ENCODE peak calls at places on chromosome 3, in six cellular contexts. E is A172, Q is nucleus accumbens, D is aorta, X is AG10803, J is brain pericyte. A is an unnamed sample.

GRCh38 chr3:115146418-115147328 is at the start of gene ZBTB20:
- DNase-seq in E (peak; percentile 71), Q (peak; percentile 31), D (peak; percentile 88), X (peak; percentile 79), J (peak; percentile 39), A (peak; percentile 41)

GRCh38 chr3:114496874-114497273 is 203.0 kb downstream of the TIGIT start:
- DNase-seq in E (no peak), Q (no peak), D (no peak), X (peak; percentile 83), J (no peak), A (no peak)

GRCh38 chr3:129246636-129247035 is 2.8 kb upstream of the COPG1 start:
- DNase-seq in E (no peak), Q (no peak), D (no peak), X (no peak), J (no peak), A (no peak)

GRCh38 chr3:181622365-181622764 is 89.4 kb upstream of the SOX2 start:
- DNase-seq in E (peak; percentile 61), Q (no peak), D (no peak), X (no peak), J (no peak), A (no peak)

GRCh38 chr3:43773273-43774104 is 82.8 kb downstream of the ABHD5 start:
- DNase-seq in E (peak; percentile 38), Q (no peak), D (no peak), X (peak; percentile 58), J (no peak), A (no peak)

GRCh38 chr3:175518459-175518858 is 659.3 kb downstream of the NAALADL2 start:
- DNase-seq in E (no peak), Q (no peak), D (no peak), X (no peak), J (no peak), A (no peak)

GRCh38 chr3:152419748-152420147 is 151.0 kb downstream of the MBNL1 start:
- DNase-seq in E (no peak), Q (no peak), D (no peak), X (no peak), J (no peak), A (no peak)

GRCh38 chr3:146895026-146895749 is 290.0 kb upstream of the PLSCR5 start:
- DNase-seq in E (no peak), Q (no peak), D (no peak), X (peak; percentile 96), J (no peak), A (no peak)

GRCh38 chr3:112973325-112974177 is 1.4 kb downstream of the CD200R1 start:
- DNase-seq in E (no peak), Q (no peak), D (no peak), X (no peak), J (no peak), A (no peak)

GRCh38 chr3:117761992-117762944 is 1052.7 kb downstream of the TUSC7 start:
- DNase-seq in E (no peak), Q (peak; percentile 49), D (peak; percentile 56), X (no peak), J (no peak), A (no peak)

GRCh38 chr3:37905987-37906674 is 44.5 kb downstream of the CTDSPL start:
- DNase-seq in E (peak; percentile 44), Q (no peak), D (no peak), X (peak; percentile 82), J (no peak), A (no peak)

GRCh38 chr3:172591876-172592771 is 68.9 kb upstream of the TNFSF10 start:
- DNase-seq in E (peak; percentile 35), Q (no peak), D (no peak), X (no peak), J (no peak), A (no peak)

GRCh38 chr3:172256101-172256687 is 192.1 kb downstream of the GHSR start:
- DNase-seq in E (no peak), Q (no peak), D (no peak), X (peak; percentile 90), J (no peak), A (no peak)

GRCh38 chr3:50581459-50581842 is 12.1 kb downstream of the HEMK1 start:
- DNase-seq in E (no peak), Q (no peak), D (no peak), X (peak; percentile 18), J (no peak), A (no peak)

GRCh38 chr3:13706451-13706850 is 157.5 kb downstream of the FBLN2 start:
- DNase-seq in E (no peak), Q (no peak), D (peak; percentile 25), X (no peak), J (no peak), A (no peak)

GRCh38 chr3:12756635-12757034 is 2.4 kb downstream of the TMEM40 start:
- DNase-seq in E (no peak), Q (no peak), D (peak; percentile 24), X (no peak), J (no peak), A (no peak)

GRCh38 chr3:109161487-109162108 is 25.1 kb downstream of the C3orf85 start:
- DNase-seq in E (no peak), Q (no peak), D (no peak), X (no peak), J (no peak), A (no peak)

GRCh38 chr3:149452036-149452435 is 22.5 kb upstream of the TM4SF4 start:
- DNase-seq in E (no peak), Q (no peak), D (no peak), X (no peak), J (no peak), A (no peak)

GRCh38 chr3:122640437-122640999 is 40.1 kb upstream of the PARP14 start:
- DNase-seq in E (no peak), Q (no peak), D (no peak), X (no peak), J (no peak), A (no peak)

GRCh38 chr3:143795849-143796248 is 52.4 kb downstream of the SLC9A9 start:
- DNase-seq in E (no peak), Q (no peak), D (no peak), X (no peak), J (no peak), A (no peak)

GRCh38 chr3:69288161-69288895 is 97.6 kb downstream of the FRMD4B start:
- DNase-seq in E (no peak), Q (no peak), D (no peak), X (no peak), J (no peak), A (no peak)

GRCh38 chr3:4507010-4507596 is 14.0 kb downstream of the ITPR1 start:
- DNase-seq in E (no peak), Q (no peak), D (no peak), X (peak; percentile 30), J (no peak), A (no peak)

GRCh38 chr3:134376786-134377431 is 2.7 kb upstream of the AMOTL2 start:
- DNase-seq in E (no peak), Q (no peak), D (peak; percentile 34), X (no peak), J (no peak), A (no peak)

GRCh38 chr3:195810455-195810845 is 1.3 kb downstream of the MUC4 start:
- DNase-seq in E (no peak), Q (no peak), D (peak; percentile 59), X (no peak), J (no peak), A (no peak)

GRCh38 chr3:172859035-172859434 is 108.5 kb downstream of the ECT2 start:
- DNase-seq in E (peak; percentile 38), Q (no peak), D (no peak), X (no peak), J (no peak), A (no peak)

GRCh38 chr3:170867143-170867542 is 2.9 kb downstream of the RPL22L1 start:
- DNase-seq in E (no peak), Q (no peak), D (no peak), X (no peak), J (no peak), A (no peak)

GRCh38 chr3:525415-525814 is 328.9 kb downstream of the CHL1 start:
- DNase-seq in E (no peak), Q (no peak), D (no peak), X (no peak), J (no peak), A (no peak)

GRCh38 chr3:112604536-112604935 is 36.4 kb downstream of the CCDC80 start:
- DNase-seq in E (peak; percentile 62), Q (no peak), D (no peak), X (peak; percentile 90), J (peak; percentile 47), A (peak; percentile 79)

GRCh38 chr3:195114786-195115597 is 156.0 kb downstream of the XXYLT1 start:
- DNase-seq in E (no peak), Q (no peak), D (peak; percentile 57), X (no peak), J (no peak), A (no peak)

GRCh38 chr3:12462159-12462962 is 21.9 kb upstream of the TSEN2 start:
- DNase-seq in E (no peak), Q (no peak), D (peak; percentile 72), X (no peak), J (no peak), A (no peak)

GRCh38 chr3:127207727-127208482 is 15.0 kb downstream of the PRR23E start:
- DNase-seq in E (no peak), Q (no peak), D (no peak), X (no peak), J (no peak), A (no peak)

GRCh38 chr3:32968367-32969087 is 17.1 kb downstream of the CCR4 start:
- DNase-seq in E (no peak), Q (no peak), D (no peak), X (no peak), J (no peak), A (no peak)

GRCh38 chr3:101995371-101996046 is 146.2 kb downstream of the NFKBIZ start:
- DNase-seq in E (peak; percentile 28), Q (no peak), D (no peak), X (no peak), J (no peak), A (no peak)

GRCh38 chr3:37625051-37625450 is 236.6 kb upstream of the CTDSPL start:
- DNase-seq in E (no peak), Q (no peak), D (no peak), X (no peak), J (no peak), A (no peak)

GRCh38 chr3:189142527-189142926 is 29.2 kb upstream of the TPRG1 start:
- DNase-seq in E (no peak), Q (no peak), D (no peak), X (no peak), J (no peak), A (no peak)

GRCh38 chr3:143716731-143717130 is 131.5 kb downstream of the SLC9A9 start:
- DNase-seq in E (no peak), Q (no peak), D (no peak), X (no peak), J (no peak), A (no peak)

GRCh38 chr3:11600501-11601282 is 43.0 kb downstream of the VGLL4 start:
- DNase-seq in E (peak; percentile 99), Q (no peak), D (peak; percentile 92), X (peak; percentile 100), J (peak; percentile 50), A (peak; percentile 80)

GRCh38 chr3:71104090-71104489 is 479.4 kb downstream of the FOXP1 start:
- DNase-seq in E (no peak), Q (no peak), D (no peak), X (peak; percentile 71), J (no peak), A (no peak)

GRCh38 chr3:60086811-60087210 is 1037.0 kb upstream of the CFAP20DC start:
- DNase-seq in E (peak; percentile 65), Q (peak; percentile 2), D (no peak), X (peak; percentile 22), J (no peak), A (no peak)